ENCODE peak calls at places on chromosomes 2 and 18, in ten cellular contexts. B is head of caudate nucleus; I is NCI-H460; M is RWPE1; L is gastrocnemius medialis; D is naive thymus-derived CD4-positive, alpha-beta T cell; S is LHCN-M2; E is stimulated activated naive B cell treated with anti-CD40 and anti-IgM and Interleukin-4, amounts not matched to agents 10 μg/mL and 1 μg/mL and 100 μg/mL, for 72 hours; C is effector memory CD8-positive, alpha-beta T cell; K is MV-4-11. F is an unnamed sample.

GRCh38 chr2:127469974-127470373 is 51.7 kb downstream of the PROC start:
- DNase-seq in B (no peak), I (no peak), M (no peak), L (no peak), D (no peak), S (no peak), E (no peak), C (no peak), K (no peak), F (no peak)

GRCh38 chr18:58114766-58115165 is 70.7 kb downstream of the NEDD4L start:
- DNase-seq in B (no peak), I (no peak), M (no peak), L (no peak), D (no peak), S (no peak), E (no peak), C (no peak), K (no peak), F (peak; percentile 67)

GRCh38 chr18:40035951-40036350 is 1919.1 kb upstream of the PIK3C3 start:
- DNase-seq in B (no peak), I (no peak), M (no peak), L (no peak), D (no peak), S (no peak), E (no peak), C (no peak), K (no peak), F (no peak)

GRCh38 chr2:3277050-3277747 is 100.4 kb downstream of the EIPR1 start:
- DNase-seq in B (no peak), I (no peak), M (no peak), L (no peak), D (no peak), S (no peak), E (no peak), C (no peak), K (no peak), F (no peak)

GRCh38 chr2:96103388-96103705 is 13.0 kb downstream of the ADRA2B start:
- DNase-seq in B (no peak), I (no peak), M (no peak), L (no peak), D (no peak), S (no peak), E (no peak), C (no peak), K (no peak), F (peak; percentile 8)

GRCh38 chr2:156901373-156902031 is 356.0 kb upstream of the GALNT5 start:
- DNase-seq in B (no peak), I (no peak), M (no peak), L (no peak), D (no peak), S (no peak), E (no peak), C (no peak), K (no peak), F (no peak)

GRCh38 chr2:24353933-24354332 is 6.4 kb downstream of the ITSN2 start:
- DNase-seq in B (no peak), I (no peak), M (no peak), L (no peak), D (no peak), S (no peak), E (no peak), C (no peak), K (no peak), F (no peak)

GRCh38 chr2:136216073-136216472 is 98.1 kb upstream of the CXCR4 start:
- DNase-seq in B (no peak), I (no peak), M (no peak), L (no peak), D (no peak), S (no peak), E (no peak), C (no peak), K (peak; percentile 76), F (no peak)

GRCh38 chr2:217837001-217837491 is 165.7 kb downstream of the TNS1 start:
- DNase-seq in B (peak; percentile 78), I (no peak), M (no peak), L (peak; percentile 98), D (no peak), S (peak; percentile 44), E (no peak), C (no peak), K (peak; percentile 26), F (no peak)

GRCh38 chr2:105248316-105249070 is 7.0 kb downstream of the GPR45 start:
- DNase-seq in B (no peak), I (no peak), M (no peak), L (no peak), D (no peak), S (no peak), E (no peak), C (no peak), K (no peak), F (no peak)

GRCh38 chr2:80326214-80326613 is 21.7 kb upstream of the LRRTM1 start:
- DNase-seq in B (no peak), I (peak; percentile 15), M (peak; percentile 12), L (no peak), D (no peak), S (peak; percentile 21), E (no peak), C (no peak), K (no peak), F (no peak)

GRCh38 chr2:27889774-27890145 is 427 bp downstream of the RBKS start:
- DNase-seq in B (no peak), I (no peak), M (no peak), L (no peak), D (no peak), S (no peak), E (no peak), C (no peak), K (no peak), F (no peak)

GRCh38 chr2:204357175-204357695 is 188.0 kb upstream of the PARD3B start:
- DNase-seq in B (no peak), I (no peak), M (no peak), L (no peak), D (no peak), S (no peak), E (no peak), C (no peak), K (no peak), F (peak; percentile 36)

GRCh38 chr2:141438536-141438935 is 692.3 kb downstream of the LRP1B start:
- DNase-seq in B (no peak), I (no peak), M (no peak), L (no peak), D (no peak), S (peak; percentile 33), E (no peak), C (no peak), K (no peak), F (no peak)

GRCh38 chr2:7225848-7226247 is 308.6 kb downstream of the RNF144A start:
- DNase-seq in B (no peak), I (no peak), M (no peak), L (no peak), D (no peak), S (no peak), E (no peak), C (no peak), K (no peak), F (no peak)

GRCh38 chr2:190846746-190847145 is 33.9 kb upstream of the GLS start:
- DNase-seq in B (no peak), I (no peak), M (no peak), L (no peak), D (no peak), S (no peak), E (no peak), C (no peak), K (no peak), F (no peak)

GRCh38 chr18:35223797-35224196 is 17.0 kb upstream of the ZNF397 start:
- DNase-seq in B (no peak), I (no peak), M (no peak), L (no peak), D (no peak), S (no peak), E (no peak), C (no peak), K (no peak), F (no peak)

GRCh38 chr2:16746329-16746728 is 80.7 kb upstream of the CYRIA start:
- DNase-seq in B (no peak), I (no peak), M (no peak), L (no peak), D (no peak), S (no peak), E (no peak), C (no peak), K (no peak), F (no peak)

GRCh38 chr2:111045771-111046444 is 74.8 kb upstream of the BCL2L11 start:
- DNase-seq in B (no peak), I (no peak), M (no peak), L (no peak), D (no peak), S (no peak), E (no peak), C (no peak), K (no peak), F (no peak)

GRCh38 chr2:54775710-54776109 is 52.2 kb downstream of the EML6 start:
- DNase-seq in B (no peak), I (no peak), M (no peak), L (no peak), D (no peak), S (no peak), E (no peak), C (no peak), K (no peak), F (no peak)

GRCh38 chr2:15993232-15993610 is 52.9 kb downstream of the MYCN start:
- DNase-seq in B (no peak), I (no peak), M (no peak), L (no peak), D (no peak), S (no peak), E (no peak), C (no peak), K (no peak), F (no peak)

GRCh38 chr18:41906528-41907256 is 48.3 kb upstream of the PIK3C3 start:
- DNase-seq in B (no peak), I (peak; percentile 29), M (peak; percentile 22), L (no peak), D (peak; percentile 68), S (peak; percentile 46), E (no peak), C (peak; percentile 30), K (peak; percentile 9), F (no peak)

GRCh38 chr2:217622205-217622621 is 380.6 kb downstream of the TNS1 start:
- DNase-seq in B (no peak), I (no peak), M (no peak), L (no peak), D (no peak), S (peak; percentile 75), E (no peak), C (no peak), K (no peak), F (no peak)

GRCh38 chr2:235613671-235614070 is 119.8 kb downstream of the AGAP1 start:
- DNase-seq in B (no peak), I (no peak), M (no peak), L (no peak), D (no peak), S (no peak), E (no peak), C (no peak), K (no peak), F (peak; percentile 59)

GRCh38 chr2:213703699-213704098 is 419.4 kb downstream of the SPAG16 start:
- DNase-seq in B (no peak), I (no peak), M (no peak), L (no peak), D (no peak), S (no peak), E (no peak), C (no peak), K (no peak), F (no peak)

GRCh38 chr2:42756150-42756549 is 7.8 kb downstream of the OXER1 start:
- DNase-seq in B (no peak), I (no peak), M (no peak), L (no peak), D (no peak), S (no peak), E (no peak), C (no peak), K (no peak), F (no peak)

GRCh38 chr2:101699191-101699938 is 1.9 kb downstream of the MAP4K4 start:
- DNase-seq in B (no peak), I (no peak), M (peak; percentile 20), L (no peak), D (peak; percentile 49), S (no peak), E (no peak), C (no peak), K (no peak), F (no peak)

GRCh38 chr2:216777637-216778273 is 82.1 kb downstream of the TNP1 start:
- DNase-seq in B (no peak), I (peak; percentile 80), M (peak; percentile 81), L (no peak), D (no peak), S (peak; percentile 68), E (peak; percentile 28), C (no peak), K (peak; percentile 86), F (no peak)